ENCODE peak calls at places on chromosomes 16 and 17, in seven cellular contexts. J, F, L, Q, X, Z and H are unnamed samples.

GRCh38 chr16:31269541-31269940 is 9.8 kb downstream of the ITGAM start:
- DNase-seq in L (no peak), J (no peak), F (peak), Q (no peak), X (no peak), Z (no peak), H (no peak)

GRCh38 chr17:73823684-73824083 is 179.4 kb upstream of the SDK2 start:
- DNase-seq in F (no peak), Z (no peak), X (no peak), L (no peak), Q (no peak), J (no peak), H (no peak)

GRCh38 chr16:31147574-31147973 is 2.3 kb downstream of the PRSS36 start:
- DNase-seq in X (no peak), Z (no peak), J (no peak), F (no peak), Q (no peak), L (no peak), H (no peak)

GRCh38 chr16:86931410-86931941 is 353.1 kb downstream of the FOXL1 start:
- DNase-seq in Z (no peak), L (no peak), J (no peak), F (peak), Q (no peak), X (no peak), H (peak)

GRCh38 chr16:66923866-66924265 is 1.5 kb downstream of the RRAD start:
- DNase-seq in J (no peak), Q (no peak), L (no peak), F (no peak), X (no peak), Z (no peak), H (no peak)

GRCh38 chr16:56192971-56193936 is 2.0 kb downstream of the GNAO1 start:
- DNase-seq in J (no peak), F (no peak), L (no peak), X (no peak), Z (no peak), Q (peak), H (no peak)

GRCh38 chr17:46135879-46136562 is 57.2 kb downstream of the KANSL1 start:
- DNase-seq in L (peak), Z (no peak), Q (no peak), X (no peak), F (no peak), J (no peak), H (no peak)

GRCh38 chr16:28012031-28012445 is 51.5 kb downstream of the GSG1L start:
- DNase-seq in F (no peak), Q (no peak), L (peak), J (no peak), Z (no peak), X (no peak), H (no peak)

GRCh38 chr17:7072406-7072805 is 7.6 kb downstream of the CLEC10A start:
- DNase-seq in L (no peak), Q (no peak), Z (no peak), X (no peak), J (no peak), F (no peak), H (no peak)

GRCh38 chr16:67082891-67083290 is 26.9 kb upstream of the PHAF1 start:
- DNase-seq in F (no peak), X (no peak), J (no peak), Q (no peak), Z (no peak), L (no peak), H (peak)

GRCh38 chr16:10206215-10206614 is 24.0 kb upstream of the GRIN2A start:
- DNase-seq in Q (no peak), J (no peak), X (no peak), F (no peak), L (no peak), Z (no peak), H (no peak)

GRCh38 chr17:81429813-81430510 is 34.7 kb downstream of the BAHCC1 start:
- DNase-seq in J (peak), Z (no peak), X (no peak), L (peak), Q (no peak), F (no peak), H (peak)

GRCh38 chr17:37756060-37756459 is 11.2 kb upstream of the HNF1B start:
- DNase-seq in F (no peak), J (no peak), X (no peak), L (no peak), Z (no peak), Q (no peak), H (no peak)

GRCh38 chr17:70829876-70830275 is 660.5 kb downstream of the KCNJ2 start:
- DNase-seq in Q (no peak), F (no peak), L (no peak), J (no peak), X (no peak), Z (no peak), H (peak)

GRCh38 chr17:12472613-12473173 is 193.0 kb upstream of the MYOCD start:
- DNase-seq in J (no peak), X (no peak), Q (no peak), Z (no peak), L (peak), F (no peak), H (no peak)

GRCh38 chr16:66360624-66361324 is 5.7 kb upstream of the CDH5 start:
- DNase-seq in J (no peak), Q (no peak), X (no peak), Z (no peak), L (no peak), F (no peak), H (no peak)

GRCh38 chr16:10992112-10992511 is 47.7 kb downstream of the CLEC16A start:
- DNase-seq in L (no peak), F (no peak), X (no peak), Q (no peak), J (no peak), Z (no peak), H (peak)

GRCh38 chr16:25079637-25080375 is 31.7 kb upstream of the LCMT1 start:
- DNase-seq in J (no peak), X (no peak), Z (no peak), L (no peak), F (no peak), Q (no peak), H (no peak)

GRCh38 chr17:60597297-60597696 is 2.7 kb upstream of the PPM1D start:
- DNase-seq in J (no peak), Q (no peak), X (no peak), F (no peak), L (no peak), Z (no peak), H (no peak)

GRCh38 chr16:9797306-9797705 is 384.9 kb downstream of the GRIN2A start:
- DNase-seq in J (no peak), Q (no peak), L (no peak), Z (no peak), X (no peak), F (peak), H (peak)

GRCh38 chr16:14310519-14310991 is 239.4 kb downstream of the MRTFB start:
- DNase-seq in Q (no peak), F (no peak), L (no peak), X (no peak), Z (peak), J (no peak), H (peak)

GRCh38 chr16:89115216-89115949 is 21.7 kb downstream of the ACSF3 start:
- DNase-seq in F (no peak), Q (no peak), J (peak), Z (peak), X (peak), L (no peak), H (no peak)

GRCh38 chr17:68424861-68425260 is 32.4 kb downstream of the WIPI1 start:
- DNase-seq in L (no peak), Z (no peak), X (no peak), J (no peak), Q (peak), F (no peak), H (no peak)

GRCh38 chr17:47624727-47625068 is 25.0 kb upstream of the KPNB1 start:
- DNase-seq in X (no peak), J (no peak), F (no peak), Q (no peak), Z (no peak), L (no peak), H (no peak)

GRCh38 chr17:82859431-82860403 is 19.9 kb upstream of the ZNF750 start:
- DNase-seq in F (peak), J (peak), Q (no peak), Z (peak), L (no peak), X (no peak), H (peak)

GRCh38 chr17:62565817-62566216 is 61.7 kb upstream of the MRC2 start:
- DNase-seq in X (no peak), Z (no peak), J (no peak), F (no peak), Q (no peak), L (no peak), H (peak)